ENCODE peak calls at places on chromosomes 16 and 17, in nine cellular contexts. A is EL; W is RWPE1; U is activated naive CD8-positive, alpha-beta T cell treated with anti-CD3 and anti-CD28 coated beads, Interleukin-2, amount 50 U/mL, for 24 hours; C is CD8-positive, alpha-beta T cell; E is cardiac fibroblast; X is caudate nucleus; Z is tibial nerve; B is stimulated activated CD4-positive, alpha-beta T cell treated with anti-CD3 and anti-CD28 coated beads, Interleukin-15, amount 100 ng/mL, for 1 hour. G is an unnamed sample.

GRCh38 chr16:66459878-66460277 is 32.8 kb downstream of the BEAN1 start:
- DNase-seq in A (peak; percentile 12), W (no peak), U (no peak), C (no peak), E (no peak), X (no peak), Z (no peak), B (no peak), G (no peak)

GRCh38 chr17:27296427-27296979 is 2.6 kb downstream of the WSB1 start:
- DNase-seq in A (peak; percentile 79), W (peak; percentile 41), U (no peak), C (no peak), E (peak; percentile 85), X (no peak), Z (no peak), B (no peak), G (no peak)

GRCh38 chr16:1054660-1055556 is 17.6 kb upstream of the SSTR5 start:
- DNase-seq in A (peak; percentile 38), W (peak; percentile 50), U (peak; percentile 59), C (peak; percentile 68), E (peak; percentile 59), X (peak; percentile 27), Z (peak; percentile 40), B (peak; percentile 35), G (peak; percentile 63)

GRCh38 chr17:49742256-49742655 is 21.7 kb downstream of the FAM117A start:
- DNase-seq in A (no peak), W (no peak), U (no peak), C (no peak), E (peak; percentile 9), X (no peak), Z (no peak), B (no peak), G (no peak)

GRCh38 chr16:68093816-68094613 is 8.8 kb downstream of the NFATC3 start:
- DNase-seq in A (peak; percentile 50), W (no peak), U (no peak), C (no peak), E (peak; percentile 71), X (no peak), Z (no peak), B (no peak), G (peak; percentile 11)

GRCh38 chr16:84044108-84044488 is 1.5 kb upstream of the SLC38A8 start:
- DNase-seq in A (peak; percentile 14), W (no peak), U (peak; percentile 16), C (no peak), E (peak; percentile 48), X (no peak), Z (no peak), B (no peak), G (peak; percentile 25)

GRCh38 chr16:87841608-87842208 is 27.6 kb downstream of the SLC7A5 start:
- DNase-seq in A (no peak), W (no peak), U (no peak), C (no peak), E (no peak), X (no peak), Z (no peak), B (no peak), G (no peak)

GRCh38 chr16:57165923-57166322 is 19.9 kb downstream of the PSME3IP1 start:
- DNase-seq in A (no peak), W (no peak), U (no peak), C (no peak), E (peak; percentile 57), X (no peak), Z (no peak), B (no peak), G (no peak)

GRCh38 chr17:50721194-50722010 is 2.0 kb downstream of the LUC7L3 start:
- DNase-seq in A (no peak), W (no peak), U (no peak), C (no peak), E (peak; percentile 24), X (no peak), Z (no peak), B (no peak), G (peak; percentile 43)

GRCh38 chr16:31132979-31133599 is 2.4 kb downstream of the PRSS8 start:
- DNase-seq in A (no peak), W (no peak), U (no peak), C (no peak), E (no peak), X (no peak), Z (no peak), B (no peak), G (no peak)

GRCh38 chr16:57514891-57515600 is 21.3 kb downstream of the CCDC102A start:
- DNase-seq in A (no peak), W (no peak), U (no peak), C (no peak), E (no peak), X (no peak), Z (no peak), B (no peak), G (no peak)

GRCh38 chr17:1730345-1731193 is 6.1 kb downstream of the WDR81 start:
- DNase-seq in A (peak; percentile 87), W (peak; percentile 60), U (no peak), C (no peak), E (peak; percentile 95), X (no peak), Z (peak; percentile 96), B (no peak), G (no peak)

GRCh38 chr17:5630434-5630833 is 46.1 kb upstream of the NLRP1 start:
- DNase-seq in A (peak; percentile 86), W (no peak), U (no peak), C (no peak), E (peak; percentile 86), X (no peak), Z (no peak), B (no peak), G (no peak)

GRCh38 chr16:11161439-11161838 is 94.6 kb downstream of the SOCS1 start:
- DNase-seq in A (no peak), W (no peak), U (no peak), C (no peak), E (no peak), X (no peak), Z (no peak), B (no peak), G (no peak)

GRCh38 chr16:14415291-14415690 is 214.8 kb downstream of the PARN start:
- DNase-seq in A (no peak), W (no peak), U (no peak), C (no peak), E (no peak), X (no peak), Z (no peak), B (no peak), G (no peak)

GRCh38 chr16:66869424-66869823 is 10.9 kb upstream of the PDP2 start:
- DNase-seq in A (no peak), W (no peak), U (no peak), C (no peak), E (no peak), X (no peak), Z (no peak), B (no peak), G (no peak)

GRCh38 chr16:83715217-83715920 is 92.4 kb upstream of the HSBP1 start:
- DNase-seq in A (no peak), W (no peak), U (no peak), C (no peak), E (no peak), X (no peak), Z (no peak), B (no peak), G (peak; percentile 82)

GRCh38 chr16:86466695-86467406 is 43.5 kb upstream of the FOXF1 start:
- DNase-seq in A (no peak), W (no peak), U (no peak), C (no peak), E (no peak), X (no peak), Z (no peak), B (no peak), G (no peak)

GRCh38 chr17:66727634-66728570 is 107.0 kb upstream of the CACNG5 start:
- DNase-seq in A (peak; percentile 37), W (peak; percentile 68), U (peak; percentile 42), C (no peak), E (peak; percentile 61), X (peak; percentile 24), Z (peak; percentile 62), B (peak; percentile 25), G (peak; percentile 82)

GRCh38 chr17:246851-247421 is 65.5 kb upstream of the DOC2B start:
- DNase-seq in A (no peak), W (no peak), U (no peak), C (no peak), E (no peak), X (no peak), Z (no peak), B (no peak), G (no peak)

GRCh38 chr16:88737298-88738166 is 31.2 kb downstream of the CTU2 start:
- DNase-seq in A (peak; percentile 70), W (peak; percentile 75), U (peak; percentile 73), C (peak; percentile 88), E (peak; percentile 63), X (peak; percentile 35), Z (peak; percentile 19), B (peak; percentile 58), G (peak; percentile 81)

GRCh38 chr17:17636456-17636855 is 44.8 kb upstream of the RAI1 start:
- DNase-seq in A (no peak), W (no peak), U (no peak), C (no peak), E (no peak), X (no peak), Z (no peak), B (no peak), G (no peak)

GRCh38 chr16:3838600-3839401 is 41.7 kb downstream of the CREBBP start:
- DNase-seq in A (peak; percentile 34), W (no peak), U (no peak), C (no peak), E (no peak), X (no peak), Z (no peak), B (no peak), G (peak; percentile 34)

GRCh38 chr16:83344014-83344413 is 463.8 kb upstream of the HSBP1 start:
- DNase-seq in A (peak; percentile 95), W (no peak), U (no peak), C (no peak), E (peak; percentile 98), X (no peak), Z (no peak), B (no peak), G (no peak)

GRCh38 chr16:21169249-21169981 is 10.9 kb downstream of the LDAF1 start:
- DNase-seq in A (peak; percentile 62), W (no peak), U (no peak), C (no peak), E (peak; percentile 82), X (no peak), Z (no peak), B (no peak), G (no peak)

GRCh38 chr16:27341971-27342370 is 28.2 kb downstream of the IL4R start:
- DNase-seq in A (no peak), W (no peak), U (no peak), C (no peak), E (no peak), X (no peak), Z (no peak), B (no peak), G (no peak)

GRCh38 chr16:4212934-4213296 is 29.0 kb downstream of the SRL start:
- DNase-seq in A (peak; percentile 83), W (peak; percentile 25), U (no peak), C (no peak), E (peak; percentile 83), X (no peak), Z (no peak), B (no peak), G (no peak)

GRCh38 chr16:71961066-71962039 is 38.8 kb downstream of the PKD1L3 start:
- DNase-seq in A (peak; percentile 84), W (peak; percentile 66), U (peak; percentile 85), C (peak; percentile 90), E (peak; percentile 97), X (peak; percentile 68), Z (peak; percentile 89), B (peak; percentile 66), G (peak; percentile 76)

GRCh38 chr16:85176541-85177447 is 64.5 kb upstream of the CIBAR2 start:
- DNase-seq in A (no peak), W (no peak), U (no peak), C (no peak), E (no peak), X (no peak), Z (no peak), B (no peak), G (peak; percentile 88)

GRCh38 chr17:75755205-75755901 is 9.6 kb downstream of the GALK1 start:
- DNase-seq in A (peak; percentile 49), W (no peak), U (no peak), C (no peak), E (no peak), X (no peak), Z (no peak), B (no peak), G (peak; percentile 78)

GRCh38 chr17:74799097-74799496 is 23.0 kb upstream of the NAT9 start:
- DNase-seq in A (no peak), W (no peak), U (no peak), C (no peak), E (no peak), X (no peak), Z (no peak), B (no peak), G (no peak)